ENCODE peak calls at places on chromosomes 7 and 10, in nine cellular contexts. One of them, this sample, is unnamed.

GRCh38 chr10:122669842-122670241 is 29.8 kb downstream of the C10orf120 start:
- DNase-seq in breast epithelium: no peak
- DNase-seq in mammary epithelial cell: no peak
- DNase-seq in ovary: no peak
- DNase-seq in progenitor cell of endocrine pancreas: no peak
- DNase-seq in Calu3: no peak
- DNase-seq in GM20000: no peak
- DNase-seq in fibroblast of pulmonary artery: no peak
- DNase-seq in MCF 10A: no peak
- DNase-seq in this sample: no peak

GRCh38 chr10:121753726-121754476 is 155.7 kb upstream of the FGFR2 start:
- DNase-seq in breast epithelium: no peak
- DNase-seq in mammary epithelial cell: peak
- DNase-seq in ovary: no peak
- DNase-seq in progenitor cell of endocrine pancreas: no peak
- DNase-seq in Calu3: no peak
- DNase-seq in GM20000: peak
- DNase-seq in fibroblast of pulmonary artery: peak
- DNase-seq in MCF 10A: peak
- DNase-seq in this sample: no peak

GRCh38 chr7:131690446-131690845 is 134.0 kb upstream of the PODXL start:
- DNase-seq in breast epithelium: no peak
- DNase-seq in mammary epithelial cell: peak
- DNase-seq in ovary: no peak
- DNase-seq in progenitor cell of endocrine pancreas: no peak
- DNase-seq in Calu3: no peak
- DNase-seq in GM20000: no peak
- DNase-seq in fibroblast of pulmonary artery: no peak
- DNase-seq in MCF 10A: no peak
- DNase-seq in this sample: no peak

GRCh38 chr7:99030951-99031350 is 113.0 kb downstream of the SMURF1 start:
- DNase-seq in breast epithelium: no peak
- DNase-seq in mammary epithelial cell: no peak
- DNase-seq in ovary: no peak
- DNase-seq in progenitor cell of endocrine pancreas: no peak
- DNase-seq in Calu3: no peak
- DNase-seq in GM20000: no peak
- DNase-seq in fibroblast of pulmonary artery: no peak
- DNase-seq in MCF 10A: no peak
- DNase-seq in this sample: no peak

GRCh38 chr7:18469332-18469731 is 26.2 kb upstream of the HDAC9 start:
- DNase-seq in breast epithelium: no peak
- DNase-seq in mammary epithelial cell: no peak
- DNase-seq in ovary: no peak
- DNase-seq in progenitor cell of endocrine pancreas: no peak
- DNase-seq in Calu3: no peak
- DNase-seq in GM20000: no peak
- DNase-seq in fibroblast of pulmonary artery: no peak
- DNase-seq in MCF 10A: no peak
- DNase-seq in this sample: no peak

GRCh38 chr7:55074008-55074499 is 55.2 kb downstream of the EGFR start:
- DNase-seq in breast epithelium: no peak
- DNase-seq in mammary epithelial cell: peak
- DNase-seq in ovary: no peak
- DNase-seq in progenitor cell of endocrine pancreas: no peak
- DNase-seq in Calu3: peak
- DNase-seq in GM20000: peak
- DNase-seq in fibroblast of pulmonary artery: peak
- DNase-seq in MCF 10A: peak
- DNase-seq in this sample: no peak

GRCh38 chr7:4434306-4434705 is 247.8 kb upstream of the FOXK1 start:
- DNase-seq in breast epithelium: no peak
- DNase-seq in mammary epithelial cell: no peak
- DNase-seq in ovary: no peak
- DNase-seq in progenitor cell of endocrine pancreas: no peak
- DNase-seq in Calu3: no peak
- DNase-seq in GM20000: no peak
- DNase-seq in fibroblast of pulmonary artery: no peak
- DNase-seq in MCF 10A: no peak
- DNase-seq in this sample: no peak

GRCh38 chr7:76048668-76048988 is 722 bp downstream of the MDH2 start:
- DNase-seq in breast epithelium: no peak
- DNase-seq in mammary epithelial cell: no peak
- DNase-seq in ovary: no peak
- DNase-seq in progenitor cell of endocrine pancreas: no peak
- DNase-seq in Calu3: no peak
- DNase-seq in GM20000: peak
- DNase-seq in fibroblast of pulmonary artery: no peak
- DNase-seq in MCF 10A: peak
- DNase-seq in this sample: no peak

GRCh38 chr10:82981137-82981723 is 1106.2 kb downstream of the NRG3 start:
- DNase-seq in breast epithelium: no peak
- DNase-seq in mammary epithelial cell: peak
- DNase-seq in ovary: no peak
- DNase-seq in progenitor cell of endocrine pancreas: no peak
- DNase-seq in Calu3: no peak
- DNase-seq in GM20000: no peak
- DNase-seq in fibroblast of pulmonary artery: peak
- DNase-seq in MCF 10A: no peak
- DNase-seq in this sample: no peak

GRCh38 chr7:76091506-76091905 is 43.6 kb downstream of the MDH2 start:
- DNase-seq in breast epithelium: no peak
- DNase-seq in mammary epithelial cell: peak
- DNase-seq in ovary: no peak
- DNase-seq in progenitor cell of endocrine pancreas: no peak
- DNase-seq in Calu3: no peak
- DNase-seq in GM20000: no peak
- DNase-seq in fibroblast of pulmonary artery: no peak
- DNase-seq in MCF 10A: no peak
- DNase-seq in this sample: no peak

GRCh38 chr10:11763501-11763861 is 21.3 kb downstream of the ECHDC3 start:
- DNase-seq in breast epithelium: no peak
- DNase-seq in mammary epithelial cell: no peak
- DNase-seq in ovary: no peak
- DNase-seq in progenitor cell of endocrine pancreas: no peak
- DNase-seq in Calu3: no peak
- DNase-seq in GM20000: no peak
- DNase-seq in fibroblast of pulmonary artery: no peak
- DNase-seq in MCF 10A: no peak
- DNase-seq in this sample: no peak

GRCh38 chr7:35286422-35286821 is 32.5 kb upstream of the TBX20 start:
- DNase-seq in breast epithelium: no peak
- DNase-seq in mammary epithelial cell: peak
- DNase-seq in ovary: no peak
- DNase-seq in progenitor cell of endocrine pancreas: no peak
- DNase-seq in Calu3: no peak
- DNase-seq in GM20000: no peak
- DNase-seq in fibroblast of pulmonary artery: peak
- DNase-seq in MCF 10A: peak
- DNase-seq in this sample: no peak

GRCh38 chr7:78794101-78794500 is 659.4 kb downstream of the MAGI2 start:
- DNase-seq in breast epithelium: no peak
- DNase-seq in mammary epithelial cell: no peak
- DNase-seq in ovary: no peak
- DNase-seq in progenitor cell of endocrine pancreas: no peak
- DNase-seq in Calu3: no peak
- DNase-seq in GM20000: no peak
- DNase-seq in fibroblast of pulmonary artery: peak
- DNase-seq in MCF 10A: no peak
- DNase-seq in this sample: no peak

GRCh38 chr10:27611209-27611608 is 107.1 kb downstream of the RAB18 start:
- DNase-seq in breast epithelium: no peak
- DNase-seq in mammary epithelial cell: no peak
- DNase-seq in ovary: no peak
- DNase-seq in progenitor cell of endocrine pancreas: no peak
- DNase-seq in Calu3: no peak
- DNase-seq in GM20000: no peak
- DNase-seq in fibroblast of pulmonary artery: no peak
- DNase-seq in MCF 10A: peak
- DNase-seq in this sample: no peak

GRCh38 chr10:28180654-28181053 is 122.2 kb downstream of the MPP7 start:
- DNase-seq in breast epithelium: no peak
- DNase-seq in mammary epithelial cell: peak
- DNase-seq in ovary: no peak
- DNase-seq in progenitor cell of endocrine pancreas: no peak
- DNase-seq in Calu3: no peak
- DNase-seq in GM20000: no peak
- DNase-seq in fibroblast of pulmonary artery: no peak
- DNase-seq in MCF 10A: no peak
- DNase-seq in this sample: no peak

GRCh38 chr10:25465582-25466372 is 291.0 kb downstream of the GPR158 start:
- DNase-seq in breast epithelium: no peak
- DNase-seq in mammary epithelial cell: no peak
- DNase-seq in ovary: no peak
- DNase-seq in progenitor cell of endocrine pancreas: no peak
- DNase-seq in Calu3: no peak
- DNase-seq in GM20000: no peak
- DNase-seq in fibroblast of pulmonary artery: no peak
- DNase-seq in MCF 10A: no peak
- DNase-seq in this sample: no peak

GRCh38 chr10:65306201-65306600 is 1619.6 kb upstream of the LRRTM3 start:
- DNase-seq in breast epithelium: no peak
- DNase-seq in mammary epithelial cell: no peak
- DNase-seq in ovary: no peak
- DNase-seq in progenitor cell of endocrine pancreas: no peak
- DNase-seq in Calu3: no peak
- DNase-seq in GM20000: no peak
- DNase-seq in fibroblast of pulmonary artery: no peak
- DNase-seq in MCF 10A: no peak
- DNase-seq in this sample: no peak

GRCh38 chr10:132866601-132867381 is 75.6 kb downstream of the CFAP46 start:
- DNase-seq in breast epithelium: no peak
- DNase-seq in mammary epithelial cell: no peak
- DNase-seq in ovary: peak
- DNase-seq in progenitor cell of endocrine pancreas: peak
- DNase-seq in Calu3: no peak
- DNase-seq in GM20000: no peak
- DNase-seq in fibroblast of pulmonary artery: no peak
- DNase-seq in MCF 10A: no peak
- DNase-seq in this sample: peak

GRCh38 chr10:115129752-115130151 is 36.6 kb downstream of the ATRNL1 start:
- DNase-seq in breast epithelium: no peak
- DNase-seq in mammary epithelial cell: peak
- DNase-seq in ovary: no peak
- DNase-seq in progenitor cell of endocrine pancreas: no peak
- DNase-seq in Calu3: no peak
- DNase-seq in GM20000: peak
- DNase-seq in fibroblast of pulmonary artery: peak
- DNase-seq in MCF 10A: peak
- DNase-seq in this sample: no peak
- TF ChIP-seq CTCF in breast epithelium: peak
- TF ChIP-seq CTCF in mammary epithelial cell: no peak
- TF ChIP-seq CTCF in ovary: peak
- TF ChIP-seq CTCF in progenitor cell of endocrine pancreas: peak
- TF ChIP-seq CTCF in Calu3: no peak
- TF ChIP-seq CTCF in GM20000: no peak
- TF ChIP-seq CTCF in fibroblast of pulmonary artery: peak
- TF ChIP-seq CTCF in MCF 10A: peak
- TF ChIP-seq CTCF in this sample: peak

GRCh38 chr10:16915308-16915707 is 98.1 kb upstream of the RSU1 start:
- DNase-seq in breast epithelium: no peak
- DNase-seq in mammary epithelial cell: no peak
- DNase-seq in ovary: no peak
- DNase-seq in progenitor cell of endocrine pancreas: no peak
- DNase-seq in Calu3: no peak
- DNase-seq in GM20000: no peak
- DNase-seq in fibroblast of pulmonary artery: no peak
- DNase-seq in MCF 10A: no peak
- DNase-seq in this sample: no peak
- TF ChIP-seq CTCF in breast epithelium: no peak
- TF ChIP-seq CTCF in mammary epithelial cell: no peak
- TF ChIP-seq CTCF in ovary: no peak
- TF ChIP-seq CTCF in progenitor cell of endocrine pancreas: no peak
- TF ChIP-seq CTCF in Calu3: no peak
- TF ChIP-seq CTCF in GM20000: no peak
- TF ChIP-seq CTCF in fibroblast of pulmonary artery: no peak
- TF ChIP-seq CTCF in MCF 10A: no peak
- TF ChIP-seq CTCF in this sample: no peak

GRCh38 chr7:150931199-150931869 is 46.8 kb downstream of the KCNH2 start:
- DNase-seq in breast epithelium: no peak
- DNase-seq in mammary epithelial cell: no peak
- DNase-seq in ovary: no peak
- DNase-seq in progenitor cell of endocrine pancreas: no peak
- DNase-seq in Calu3: no peak
- DNase-seq in GM20000: no peak
- DNase-seq in fibroblast of pulmonary artery: no peak
- DNase-seq in MCF 10A: no peak
- DNase-seq in this sample: no peak

GRCh38 chr7:150936018-150936417 is 42.1 kb downstream of the KCNH2 start:
- DNase-seq in breast epithelium: no peak
- DNase-seq in mammary epithelial cell: no peak
- DNase-seq in ovary: no peak
- DNase-seq in progenitor cell of endocrine pancreas: no peak
- DNase-seq in Calu3: no peak
- DNase-seq in GM20000: no peak
- DNase-seq in fibroblast of pulmonary artery: no peak
- DNase-seq in MCF 10A: no peak
- DNase-seq in this sample: no peak

GRCh38 chr7:150937848-150938561 is 40.1 kb downstream of the KCNH2 start:
- DNase-seq in breast epithelium: no peak
- DNase-seq in mammary epithelial cell: peak
- DNase-seq in ovary: no peak
- DNase-seq in progenitor cell of endocrine pancreas: no peak
- DNase-seq in Calu3: no peak
- DNase-seq in GM20000: no peak
- DNase-seq in fibroblast of pulmonary artery: peak
- DNase-seq in MCF 10A: peak
- DNase-seq in this sample: no peak

GRCh38 chr7:150935149-150935548 is 43.0 kb downstream of the KCNH2 start:
- DNase-seq in breast epithelium: no peak
- DNase-seq in mammary epithelial cell: no peak
- DNase-seq in ovary: no peak
- DNase-seq in progenitor cell of endocrine pancreas: no peak
- DNase-seq in Calu3: no peak
- DNase-seq in GM20000: no peak
- DNase-seq in fibroblast of pulmonary artery: no peak
- DNase-seq in MCF 10A: no peak
- DNase-seq in this sample: no peak

GRCh38 chr7:150934045-150934766 is 43.9 kb downstream of the KCNH2 start:
- DNase-seq in breast epithelium: no peak
- DNase-seq in mammary epithelial cell: no peak
- DNase-seq in ovary: no peak
- DNase-seq in progenitor cell of endocrine pancreas: no peak
- DNase-seq in Calu3: no peak
- DNase-seq in GM20000: no peak
- DNase-seq in fibroblast of pulmonary artery: no peak
- DNase-seq in MCF 10A: no peak
- DNase-seq in this sample: no peak
- TF ChIP-seq CTCF in breast epithelium: no peak
- TF ChIP-seq CTCF in mammary epithelial cell: no peak
- TF ChIP-seq CTCF in ovary: no peak
- TF ChIP-seq CTCF in progenitor cell of endocrine pancreas: no peak
- TF ChIP-seq CTCF in Calu3: no peak
- TF ChIP-seq CTCF in GM20000: no peak
- TF ChIP-seq CTCF in fibroblast of pulmonary artery: no peak
- TF ChIP-seq CTCF in MCF 10A: no peak
- TF ChIP-seq CTCF in this sample: no peak

DNA sequence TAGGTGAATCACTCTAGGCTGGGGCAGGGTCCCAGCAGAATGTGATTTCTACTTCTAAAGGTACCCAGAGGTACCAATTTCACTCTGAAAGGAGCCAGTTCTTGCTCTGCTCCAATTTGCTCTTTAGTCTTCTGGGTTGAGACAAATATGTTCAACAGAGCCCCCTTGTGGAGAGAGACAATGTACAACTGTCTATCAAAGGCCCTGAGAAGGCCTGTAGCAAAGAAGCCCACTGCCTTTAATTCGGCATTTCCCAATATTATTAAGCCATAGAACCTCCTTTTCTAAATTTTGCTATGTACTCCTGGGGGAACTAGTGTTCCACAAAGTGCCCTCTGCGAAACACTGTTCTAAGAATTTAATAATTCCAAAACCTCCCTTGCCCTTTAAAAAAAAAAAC is 161.0 kb upstream of the BMPER start:
- DNase-seq in breast epithelium: no peak
- DNase-seq in mammary epithelial cell: peak
- DNase-seq in ovary: no peak
- DNase-seq in progenitor cell of endocrine pancreas: no peak
- DNase-seq in Calu3: no peak
- DNase-seq in GM20000: peak
- DNase-seq in fibroblast of pulmonary artery: peak
- DNase-seq in MCF 10A: peak
- DNase-seq in this sample: no peak
- TF ChIP-seq CTCF in breast epithelium: peak
- TF ChIP-seq CTCF in mammary epithelial cell: peak
- TF ChIP-seq CTCF in ovary: no peak
- TF ChIP-seq CTCF in progenitor cell of endocrine pancreas: peak
- TF ChIP-seq CTCF in Calu3: peak
- TF ChIP-seq CTCF in GM20000: no peak
- TF ChIP-seq CTCF in fibroblast of pulmonary artery: peak
- TF ChIP-seq CTCF in MCF 10A: peak
- TF ChIP-seq CTCF in this sample: peak